ENCODE peak calls at places on chromosome 15, in seven cellular contexts. One of them, this sample, is unnamed.

GRCh38 chr15:87227846-87228245 is 1028.7 kb downstream of the NTRK3 start:
- DNase-seq in adipocyte: no peak
- DNase-seq in fibroblast of gingiva: no peak
- DNase-seq in stimulated activated CD8-positive, alpha-beta memory T cell treated with anti-CD3 and anti-CD28 coated beads, Interleukin-4, amount 100 ng/mL, for 1 hour: no peak
- DNase-seq in mesenteric fat pad: no peak
- DNase-seq in hepatocyte: no peak
- DNase-seq in EL: peak
- DNase-seq in this sample: no peak

GRCh38 chr15:88624156-88624970 is 3.2 kb downstream of the AEN start:
- DNase-seq in adipocyte: peak
- DNase-seq in fibroblast of gingiva: no peak
- DNase-seq in stimulated activated CD8-positive, alpha-beta memory T cell treated with anti-CD3 and anti-CD28 coated beads, Interleukin-4, amount 100 ng/mL, for 1 hour: no peak
- DNase-seq in mesenteric fat pad: peak
- DNase-seq in hepatocyte: peak
- DNase-seq in EL: peak
- DNase-seq in this sample: no peak

GRCh38 chr15:68786753-68787152 is 33.9 kb downstream of the ANP32A start:
- DNase-seq in adipocyte: no peak
- DNase-seq in fibroblast of gingiva: no peak
- DNase-seq in stimulated activated CD8-positive, alpha-beta memory T cell treated with anti-CD3 and anti-CD28 coated beads, Interleukin-4, amount 100 ng/mL, for 1 hour: no peak
- DNase-seq in mesenteric fat pad: peak
- DNase-seq in hepatocyte: no peak
- DNase-seq in EL: peak
- DNase-seq in this sample: no peak

GRCh38 chr15:40471105-40471777 is 457 bp downstream of the CHST14 start:
- DNase-seq in adipocyte: peak
- DNase-seq in fibroblast of gingiva: peak
- DNase-seq in stimulated activated CD8-positive, alpha-beta memory T cell treated with anti-CD3 and anti-CD28 coated beads, Interleukin-4, amount 100 ng/mL, for 1 hour: no peak
- DNase-seq in mesenteric fat pad: no peak
- DNase-seq in hepatocyte: peak
- DNase-seq in EL: peak
- DNase-seq in this sample: no peak

GRCh38 chr15:101016581-101016980 is 97.4 kb downstream of the LRRK1 start:
- DNase-seq in adipocyte: no peak
- DNase-seq in fibroblast of gingiva: no peak
- DNase-seq in stimulated activated CD8-positive, alpha-beta memory T cell treated with anti-CD3 and anti-CD28 coated beads, Interleukin-4, amount 100 ng/mL, for 1 hour: no peak
- DNase-seq in mesenteric fat pad: peak
- DNase-seq in hepatocyte: no peak
- DNase-seq in EL: no peak
- DNase-seq in this sample: no peak

GRCh38 chr15:76998661-76999285 is 3.8 kb downstream of the PSTPIP1 start:
- DNase-seq in adipocyte: no peak
- DNase-seq in fibroblast of gingiva: no peak
- DNase-seq in stimulated activated CD8-positive, alpha-beta memory T cell treated with anti-CD3 and anti-CD28 coated beads, Interleukin-4, amount 100 ng/mL, for 1 hour: no peak
- DNase-seq in mesenteric fat pad: no peak
- DNase-seq in hepatocyte: no peak
- DNase-seq in EL: no peak
- DNase-seq in this sample: no peak

GRCh38 chr15:38882226-38882625 is 317.6 kb upstream of the RASGRP1 start:
- DNase-seq in adipocyte: no peak
- DNase-seq in fibroblast of gingiva: no peak
- DNase-seq in stimulated activated CD8-positive, alpha-beta memory T cell treated with anti-CD3 and anti-CD28 coated beads, Interleukin-4, amount 100 ng/mL, for 1 hour: no peak
- DNase-seq in mesenteric fat pad: no peak
- DNase-seq in hepatocyte: no peak
- DNase-seq in EL: no peak
- DNase-seq in this sample: no peak

GRCh38 chr15:22227961-22228762 is 147.8 kb downstream of the OR4M2 start:
- DNase-seq in adipocyte: no peak
- DNase-seq in fibroblast of gingiva: no peak
- DNase-seq in stimulated activated CD8-positive, alpha-beta memory T cell treated with anti-CD3 and anti-CD28 coated beads, Interleukin-4, amount 100 ng/mL, for 1 hour: no peak
- DNase-seq in mesenteric fat pad: peak
- DNase-seq in hepatocyte: no peak
- DNase-seq in EL: no peak
- DNase-seq in this sample: no peak

GRCh38 chr15:101318810-101319200 is 23.8 kb upstream of the SNRPA1 start:
- DNase-seq in adipocyte: no peak
- DNase-seq in fibroblast of gingiva: no peak
- DNase-seq in stimulated activated CD8-positive, alpha-beta memory T cell treated with anti-CD3 and anti-CD28 coated beads, Interleukin-4, amount 100 ng/mL, for 1 hour: no peak
- DNase-seq in mesenteric fat pad: peak
- DNase-seq in hepatocyte: no peak
- DNase-seq in EL: no peak
- DNase-seq in this sample: no peak

GRCh38 chr15:76576526-76577279 is 240.1 kb downstream of the ISL2 start:
- DNase-seq in adipocyte: peak
- DNase-seq in fibroblast of gingiva: peak
- DNase-seq in stimulated activated CD8-positive, alpha-beta memory T cell treated with anti-CD3 and anti-CD28 coated beads, Interleukin-4, amount 100 ng/mL, for 1 hour: no peak
- DNase-seq in mesenteric fat pad: peak
- DNase-seq in hepatocyte: peak
- DNase-seq in EL: peak
- DNase-seq in this sample: no peak

GRCh38 chr15:85748729-85749128 is 46.0 kb downstream of the KLHL25 start:
- DNase-seq in adipocyte: no peak
- DNase-seq in fibroblast of gingiva: no peak
- DNase-seq in stimulated activated CD8-positive, alpha-beta memory T cell treated with anti-CD3 and anti-CD28 coated beads, Interleukin-4, amount 100 ng/mL, for 1 hour: no peak
- DNase-seq in mesenteric fat pad: no peak
- DNase-seq in hepatocyte: no peak
- DNase-seq in EL: no peak
- DNase-seq in this sample: no peak

GRCh38 chr15:36866896-36867295 is 233.5 kb downstream of the MEIS2 start:
- DNase-seq in adipocyte: no peak
- DNase-seq in fibroblast of gingiva: no peak
- DNase-seq in stimulated activated CD8-positive, alpha-beta memory T cell treated with anti-CD3 and anti-CD28 coated beads, Interleukin-4, amount 100 ng/mL, for 1 hour: no peak
- DNase-seq in mesenteric fat pad: no peak
- DNase-seq in hepatocyte: no peak
- DNase-seq in EL: no peak
- DNase-seq in this sample: no peak

GRCh38 chr15:51879555-51879954 is 50.1 kb downstream of the TMOD3 start:
- DNase-seq in adipocyte: peak
- DNase-seq in fibroblast of gingiva: peak
- DNase-seq in stimulated activated CD8-positive, alpha-beta memory T cell treated with anti-CD3 and anti-CD28 coated beads, Interleukin-4, amount 100 ng/mL, for 1 hour: no peak
- DNase-seq in mesenteric fat pad: no peak
- DNase-seq in hepatocyte: no peak
- DNase-seq in EL: peak
- DNase-seq in this sample: no peak

GRCh38 chr15:58070801-58071418 is 5.4 kb upstream of the ALDH1A2 start:
- DNase-seq in adipocyte: peak
- DNase-seq in fibroblast of gingiva: peak
- DNase-seq in stimulated activated CD8-positive, alpha-beta memory T cell treated with anti-CD3 and anti-CD28 coated beads, Interleukin-4, amount 100 ng/mL, for 1 hour: no peak
- DNase-seq in mesenteric fat pad: no peak
- DNase-seq in hepatocyte: peak
- DNase-seq in EL: peak
- DNase-seq in this sample: no peak

GRCh38 chr15:38994310-38994709 is 429.7 kb upstream of the RASGRP1 start:
- DNase-seq in adipocyte: no peak
- DNase-seq in fibroblast of gingiva: no peak
- DNase-seq in stimulated activated CD8-positive, alpha-beta memory T cell treated with anti-CD3 and anti-CD28 coated beads, Interleukin-4, amount 100 ng/mL, for 1 hour: no peak
- DNase-seq in mesenteric fat pad: no peak
- DNase-seq in hepatocyte: no peak
- DNase-seq in EL: no peak
- DNase-seq in this sample: no peak

GRCh38 chr15:71374607-71375352 is 259.5 kb downstream of the THSD4 start:
- DNase-seq in adipocyte: peak
- DNase-seq in fibroblast of gingiva: peak
- DNase-seq in stimulated activated CD8-positive, alpha-beta memory T cell treated with anti-CD3 and anti-CD28 coated beads, Interleukin-4, amount 100 ng/mL, for 1 hour: no peak
- DNase-seq in mesenteric fat pad: no peak
- DNase-seq in hepatocyte: no peak
- DNase-seq in EL: peak
- DNase-seq in this sample: no peak

GRCh38 chr15:75368689-75369239 is 357 bp upstream of the MAN2C1 start:
- DNase-seq in adipocyte: peak
- DNase-seq in fibroblast of gingiva: peak
- DNase-seq in stimulated activated CD8-positive, alpha-beta memory T cell treated with anti-CD3 and anti-CD28 coated beads, Interleukin-4, amount 100 ng/mL, for 1 hour: no peak
- DNase-seq in mesenteric fat pad: no peak
- DNase-seq in hepatocyte: no peak
- DNase-seq in EL: peak
- DNase-seq in this sample: no peak

GRCh38 chr15:70815604-70816003 is 38.4 kb downstream of the LARP6 start:
- DNase-seq in adipocyte: no peak
- DNase-seq in fibroblast of gingiva: no peak
- DNase-seq in stimulated activated CD8-positive, alpha-beta memory T cell treated with anti-CD3 and anti-CD28 coated beads, Interleukin-4, amount 100 ng/mL, for 1 hour: no peak
- DNase-seq in mesenteric fat pad: no peak
- DNase-seq in hepatocyte: no peak
- DNase-seq in EL: no peak
- DNase-seq in this sample: no peak